ENCODE peak calls at places on chromosomes 16 and 17, in four cellular contexts. V is heart left ventricle, W is Caco-2, Z is HAP-1. E is an unnamed sample.
A peak's percentile ranks its signal among the peaks of the same experiment; 100 is the strongest.

GRCh38 chr16:19284207-19284606 is 1.3 kb upstream of the CLEC19A start:
- DNase-seq in V (no peak), W (no peak), Z (no peak), E (no peak)

GRCh38 chr16:66070140-66070887 is 296.2 kb upstream of the CDH5 start:
- DNase-seq in V (peak; percentile 84), W (no peak), Z (no peak), E (peak; percentile 37)

GRCh38 chr17:181213-182163 is at the start of gene DOC2B:
- DNase-seq in V (peak; percentile 66), W (no peak), Z (peak; percentile 45), E (peak; percentile 34)

GRCh38 chr16:10964039-10964890 is 19.9 kb downstream of the CLEC16A start:
- DNase-seq in V (peak; percentile 85), W (peak; percentile 67), Z (peak; percentile 86), E (peak; percentile 87)

GRCh38 chr17:45150911-45151809 is 2.9 kb downstream of the HEXIM1 start:
- DNase-seq in V (no peak), W (no peak), Z (no peak), E (no peak)

GRCh38 chr17:50469005-50469605 is 425 bp upstream of the CHAD start:
- DNase-seq in V (no peak), W (no peak), Z (no peak), E (peak; percentile 57)

GRCh38 chr17:81735181-81736102 is 23.4 kb downstream of the SLC25A10 start:
- DNase-seq in V (no peak), W (no peak), Z (no peak), E (peak; percentile 73)

GRCh38 chr17:1422907-1423306 is 22.9 kb upstream of the YWHAE start:
- DNase-seq in V (no peak), W (no peak), Z (no peak), E (no peak)

GRCh38 chr17:76076765-76077581 is 2.0 kb upstream of the ZACN start:
- DNase-seq in V (no peak), W (no peak), Z (no peak), E (peak; percentile 25)

GRCh38 chr17:76076100-76076764 is 1.7 kb downstream of the GALR2 start:
- DNase-seq in V (no peak), W (no peak), Z (no peak), E (no peak)

GRCh38 chr17:76074390-76075363 is at the start of gene GALR2:
- DNase-seq in V (no peak), W (no peak), Z (no peak), E (no peak)

GRCh38 chr17:76077582-76078110 is 1.3 kb upstream of the ZACN start:
- DNase-seq in V (no peak), W (no peak), Z (no peak), E (no peak)

GRCh38 chr17:76075364-76076099 is 951 bp downstream of the GALR2 start:
- DNase-seq in V (no peak), W (no peak), Z (no peak), E (no peak)
- H3K4me1 ChIP-seq in V (peaks cover 43% of the 10 kb centered on the region), W (peaks cover 5% of the 10 kb centered on the region), Z (peaks cover 8% of the 10 kb centered on the region), E (peaks cover 41% of the 10 kb centered on the region)

DNA sequence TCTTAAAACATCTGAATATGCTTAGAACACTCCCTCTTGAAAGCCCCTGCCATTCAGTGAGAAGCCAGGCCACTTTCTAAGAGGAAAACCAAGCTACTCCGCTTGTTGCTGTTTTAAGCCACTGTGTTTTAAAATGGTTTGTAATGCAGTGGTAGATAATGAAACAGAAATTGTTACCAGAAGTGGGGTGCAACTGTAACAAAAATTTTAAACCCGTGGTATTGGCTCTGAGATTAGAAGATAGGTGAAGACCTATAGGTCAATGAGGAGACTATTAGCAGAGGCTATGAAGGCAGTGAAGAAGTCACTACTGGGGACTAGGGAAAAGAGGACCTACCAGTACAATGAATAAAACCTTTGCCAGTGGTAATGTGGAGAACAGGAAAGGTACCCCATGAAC is 266.5 kb downstream of the IRF8 start:
- DNase-seq in V (no peak), W (no peak), Z (no peak), E (no peak)
- H3K9me3 ChIP-seq in V (peaks cover 17% of the 10 kb centered on the region), W (peaks cover 11% of the 10 kb centered on the region), Z (no peaks in the 10 kb centered on the region), E (peaks cover 5% of the 10 kb centered on the region)

DNA sequence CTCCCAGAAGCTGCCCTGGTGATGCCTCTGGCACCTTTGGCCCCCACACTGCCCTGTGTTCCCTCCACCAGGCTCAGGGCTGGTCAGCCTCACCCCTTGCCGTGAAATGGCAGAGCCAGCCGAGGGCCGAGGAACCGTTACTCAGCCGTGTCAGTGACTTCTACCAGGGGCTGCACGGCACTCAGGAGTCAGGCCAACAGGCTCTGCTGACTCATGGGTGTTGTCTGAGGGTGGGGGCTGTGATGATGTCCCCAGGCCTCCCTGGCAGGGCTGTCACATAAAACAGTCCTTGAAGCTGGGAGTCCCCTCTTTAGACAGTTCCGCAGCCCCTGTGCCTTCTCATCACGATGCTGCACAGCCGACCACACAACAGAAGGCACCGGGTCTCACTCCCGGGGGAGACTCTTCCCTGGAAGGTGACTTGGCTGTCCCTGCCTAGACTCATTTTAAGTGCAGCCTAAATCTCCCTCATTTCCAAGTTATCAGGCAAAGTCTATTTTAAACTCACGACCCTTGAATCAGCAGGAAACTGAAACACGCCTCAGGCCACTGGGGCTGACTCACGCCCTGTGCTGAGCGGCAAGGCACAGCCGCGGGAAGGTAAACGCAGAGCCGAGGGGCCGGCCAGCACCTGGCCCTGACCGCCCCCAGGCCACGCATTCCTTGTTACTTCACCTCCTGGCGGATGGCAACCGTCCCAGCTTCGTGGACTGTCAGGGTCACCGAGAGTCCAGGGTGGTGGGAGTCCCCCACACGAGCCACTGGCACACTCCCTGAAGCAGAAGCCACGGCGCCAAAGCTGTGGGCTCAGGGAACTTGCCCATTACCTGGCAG is 102.6 kb downstream of the ZNF778 start:
- DNase-seq in V (peak; percentile 56), W (peak; percentile 83), Z (peak; percentile 41), E (peak; percentile 74)
- H3K4me1 ChIP-seq in V (peaks cover 82% of the 10 kb centered on the region), W (peaks cover 44% of the 10 kb centered on the region), Z (peaks cover 13% of the 10 kb centered on the region), E (peaks cover 76% of the 10 kb centered on the region)

GRCh38 chr16:62678796-62679195 is 642.6 kb upstream of the CDH8 start:
- DNase-seq in V (no peak), W (no peak), Z (no peak), E (no peak)
- H3K9me3 ChIP-seq in V (peaks cover 8% of the 10 kb centered on the region), W (peaks cover 25% of the 10 kb centered on the region), Z (peaks cover 10% of the 10 kb centered on the region), E (peaks cover 53% of the 10 kb centered on the region)

GRCh38 chr16:3797473-3797872 is 80.1 kb upstream of the TRAP1 start:
- DNase-seq in V (no peak), W (no peak), Z (no peak), E (no peak)

GRCh38 chr16:3800477-3801270 is 79.8 kb downstream of the CREBBP start:
- DNase-seq in V (no peak), W (no peak), Z (no peak), E (no peak)

GRCh38 chr16:3798827-3799226 is 81.5 kb upstream of the TRAP1 start:
- DNase-seq in V (no peak), W (no peak), Z (no peak), E (no peak)

GRCh38 chr16:3800019-3800418 is 80.5 kb downstream of the CREBBP start:
- DNase-seq in V (no peak), W (no peak), Z (no peak), E (no peak)

GRCh38 chr16:3797904-3798811 is 80.8 kb upstream of the TRAP1 start:
- DNase-seq in V (no peak), W (no peak), Z (peak; percentile 33), E (no peak)
- H3K4me1 ChIP-seq in V (peaks cover 44% of the 10 kb centered on the region), W (peaks cover 7% of the 10 kb centered on the region), Z (peaks cover 9% of the 10 kb centered on the region), E (peaks cover 7% of the 10 kb centered on the region)

DNA sequence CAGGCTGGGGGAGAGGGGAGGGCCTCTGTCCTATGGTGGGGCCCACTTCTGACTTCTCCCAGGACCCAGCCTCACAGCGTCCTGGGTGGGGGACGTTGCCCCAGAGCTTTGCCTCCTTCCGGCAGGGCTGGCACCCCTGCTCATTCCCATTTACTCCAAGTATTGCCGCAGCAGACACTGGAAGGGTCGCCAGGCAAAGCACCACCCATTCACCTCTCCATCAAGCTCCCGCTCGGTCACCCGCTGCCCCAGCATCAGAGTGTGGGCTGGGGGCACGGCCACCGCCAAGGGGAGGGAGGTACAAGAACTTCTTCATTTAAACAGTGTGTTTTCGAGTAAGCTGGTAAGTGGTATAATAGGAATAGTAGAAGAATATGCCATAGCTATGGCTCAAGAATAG is 52.8 kb upstream of the GNG13 start:
- DNase-seq in V (peak; percentile 17), W (no peak), Z (no peak), E (no peak)
- H3K9me3 ChIP-seq in V (no peaks in the 10 kb centered on the region), W (peaks cover 11% of the 10 kb centered on the region), Z (peaks cover 4% of the 10 kb centered on the region), E (peaks cover 5% of the 10 kb centered on the region)

GRCh38 chr16:70713342-70713741 is 27.5 kb upstream of the MTSS2 start:
- DNase-seq in V (no peak), W (no peak), Z (no peak), E (no peak)
- H3K4me1 ChIP-seq in V (peaks cover 20% of the 10 kb centered on the region), W (no peaks in the 10 kb centered on the region), Z (peaks cover 11% of the 10 kb centered on the region), E (no peaks in the 10 kb centered on the region)

GRCh38 chr17:8925808-8926207 is 39.7 kb downstream of the PIK3R5 start:
- DNase-seq in V (no peak), W (no peak), Z (no peak), E (no peak)
- H3K9me3 ChIP-seq in V (peaks cover 16% of the 10 kb centered on the region), W (peaks cover 5% of the 10 kb centered on the region), Z (peaks cover 6% of the 10 kb centered on the region), E (peaks cover 23% of the 10 kb centered on the region)